ENCODE peak calls at places on chromosome 1, in five cellular contexts. G, V, T, D and E are unnamed samples.
A peak's percentile ranks its signal among the peaks of the same experiment; 100 is the strongest.

GRCh38 chr1:82153282-82153630 is 352.5 kb downstream of the ADGRL2 start:
- DNase-seq in V (no peak), T (no peak), D (no peak), G (no peak), E (no peak)

GRCh38 chr1:94110946-94111740 is 9.8 kb downstream of the ABCA4 start:
- DNase-seq in D (no peak), V (no peak), G (no peak), T (no peak), E (no peak)

GRCh38 chr1:156823210-156823790 is 6.7 kb upstream of the SH2D2A start:
- DNase-seq in V (no peak), G (no peak), T (no peak), D (no peak), E (no peak)

GRCh38 chr1:19412654-19413053 is 72.7 kb downstream of the CAPZB start:
- DNase-seq in D (no peak), T (no peak), G (no peak), V (no peak), E (no peak)

GRCh38 chr1:12620142-12620865 is 2.3 kb upstream of the DHRS3 start:
- DNase-seq in V (no peak), T (no peak), D (no peak), G (no peak), E (no peak)

GRCh38 chr1:26239936-26240335 is 5.9 kb downstream of the CEP85 start:
- DNase-seq in T (no peak), G (no peak), D (no peak), V (no peak), E (no peak)

GRCh38 chr1:156709743-156710489 is 4.5 kb upstream of the CRABP2 start:
- DNase-seq in D (peak; percentile 82), G (no peak), T (no peak), V (no peak), E (no peak)

GRCh38 chr1:231938651-231939050 is 312.1 kb downstream of the DISC1 start:
- DNase-seq in V (no peak), G (no peak), T (no peak), D (no peak), E (no peak)

GRCh38 chr1:176897350-176898236 is 266.9 kb downstream of the ASTN1 start:
- DNase-seq in T (peak; percentile 65), G (no peak), D (peak; percentile 71), V (no peak), E (no peak)